ENCODE peak calls at places on chromosome 17, in five cellular contexts. H is neuronal stem cell, V is spleen, U is fibroblast of pulmonary artery, L is prostate gland. C is an unnamed sample.

GRCh38 chr17:55161935-55162555 is 102.7 kb upstream of the HLF start:
- DNase-seq in U (peak; percentile 72), V (no peak), L (no peak), H (no peak), C (peak; percentile 42)

GRCh38 chr17:56289321-56289720 is 136.0 kb downstream of the ANKFN1 start:
- DNase-seq in U (no peak), V (no peak), L (no peak), H (no peak), C (no peak)

GRCh38 chr17:57262557-57262956 is 6.2 kb downstream of the MSI2 start:
- DNase-seq in U (no peak), L (no peak), H (no peak), V (no peak), C (no peak)

GRCh38 chr17:82650723-82651122 is 2.5 kb upstream of the WDR45B start:
- DNase-seq in H (no peak), U (no peak), L (no peak), V (no peak), C (no peak)

GRCh38 chr17:63911657-63912100 is 621 bp upstream of the CSHL1 start:
- DNase-seq in U (peak; percentile 30), V (no peak), H (peak; percentile 39), L (no peak), C (no peak)

GRCh38 chr17:70138309-70138865 is 30.9 kb upstream of the KCNJ2 start:
- DNase-seq in U (peak; percentile 14), H (no peak), L (no peak), V (no peak), C (peak; percentile 84)

GRCh38 chr17:59331929-59332889 is 754 bp downstream of the YPEL2 start:
- DNase-seq in U (peak; percentile 36), V (peak; percentile 91), L (peak; percentile 23), H (peak; percentile 36), C (no peak)

GRCh38 chr17:27342059-27342458 is 48.1 kb downstream of the WSB1 start:
- DNase-seq in H (no peak), L (no peak), V (no peak), U (no peak), C (no peak)

GRCh38 chr17:68085751-68086445 is 50.4 kb downstream of the KPNA2 start:
- DNase-seq in H (no peak), U (no peak), V (no peak), L (no peak), C (no peak)

GRCh38 chr17:72342582-72343527 is 222.0 kb downstream of the SOX9 start:
- DNase-seq in H (no peak), L (no peak), V (no peak), U (peak; percentile 23), C (no peak)

GRCh38 chr17:46732754-46733398 is 85.6 kb downstream of the WNT3 start:
- DNase-seq in L (no peak), H (peak; percentile 89), U (no peak), V (no peak), C (no peak)

GRCh38 chr17:81512560-81512983 is at the start of gene ACTG1:
- DNase-seq in V (peak; percentile 97), U (peak; percentile 94), H (peak; percentile 88), L (peak; percentile 93), C (peak; percentile 72)

GRCh38 chr17:43526886-43527648 is 19.1 kb downstream of the ETV4 start:
- DNase-seq in U (no peak), L (no peak), H (no peak), V (no peak), C (no peak)

GRCh38 chr17:77279448-77280303 is 138.9 kb downstream of the SEC14L1 start:
- DNase-seq in U (peak; percentile 90), V (no peak), L (no peak), H (no peak), C (no peak)

GRCh38 chr17:81254955-81255717 is 16.0 kb downstream of the NDUFAF8 start:
- DNase-seq in V (peak; percentile 86), L (peak; percentile 95), U (peak; percentile 79), H (no peak), C (peak; percentile 54)

GRCh38 chr17:81239714-81240555 is 817 bp downstream of the NDUFAF8 start:
- DNase-seq in V (no peak), U (peak; percentile 23), H (no peak), L (no peak), C (no peak)

GRCh38 chr17:56886288-56886721 is 27.5 kb downstream of the TRIM25 start:
- DNase-seq in H (no peak), L (no peak), V (no peak), U (no peak), C (no peak)

GRCh38 chr17:30378797-30379302 is at the start of gene CPD:
- DNase-seq in U (peak; percentile 95), V (peak; percentile 97), L (peak; percentile 99), H (peak; percentile 96), C (peak; percentile 82)

GRCh38 chr17:79657861-79658810 is 47.3 kb upstream of the RBFOX3 start:
- DNase-seq in H (no peak), V (no peak), U (no peak), L (peak; percentile 5), C (no peak)

GRCh38 chr17:45241315-45242011 is 19.8 kb downstream of the FMNL1 start:
- DNase-seq in U (no peak), H (peak; percentile 51), L (peak; percentile 74), V (no peak), C (no peak)

GRCh38 chr17:58587713-58588117 is 73.3 kb upstream of the MTMR4 start:
- DNase-seq in L (peak; percentile 32), V (peak; percentile 81), U (peak; percentile 50), H (peak; percentile 64), C (no peak)

GRCh38 chr17:14559720-14560119 is 258.8 kb downstream of the HS3ST3B1 start:
- DNase-seq in L (no peak), H (no peak), U (no peak), V (no peak), C (no peak)

GRCh38 chr17:45980855-45981254 is 18.2 kb upstream of the STH start:
- DNase-seq in U (no peak), L (no peak), H (no peak), V (peak; percentile 41), C (no peak)

GRCh38 chr17:57544834-57545463 is 200.2 kb downstream of the CCDC182 start:
- DNase-seq in L (no peak), U (no peak), H (no peak), V (no peak), C (no peak)

GRCh38 chr17:18999911-19000310 is 4.7 kb downstream of the FAM83G start:
- DNase-seq in V (no peak), U (no peak), L (no peak), H (no peak), C (no peak)

GRCh38 chr17:33671493-33671892 is 378.4 kb upstream of the ASIC2 start:
- DNase-seq in H (no peak), U (no peak), L (no peak), V (no peak), C (no peak)

GRCh38 chr17:66508896-66509843 is 206.8 kb downstream of the PRKCA start:
- DNase-seq in L (peak; percentile 91), U (peak; percentile 77), H (no peak), V (no peak), C (peak; percentile 59)

GRCh38 chr17:70437656-70438055 is 268.3 kb downstream of the KCNJ2 start:
- DNase-seq in H (no peak), L (no peak), U (no peak), V (no peak), C (no peak)

GRCh38 chr17:27993161-27993695 is 49.2 kb upstream of the NLK start:
- DNase-seq in U (no peak), L (no peak), V (no peak), H (no peak), C (no peak)

DNA sequence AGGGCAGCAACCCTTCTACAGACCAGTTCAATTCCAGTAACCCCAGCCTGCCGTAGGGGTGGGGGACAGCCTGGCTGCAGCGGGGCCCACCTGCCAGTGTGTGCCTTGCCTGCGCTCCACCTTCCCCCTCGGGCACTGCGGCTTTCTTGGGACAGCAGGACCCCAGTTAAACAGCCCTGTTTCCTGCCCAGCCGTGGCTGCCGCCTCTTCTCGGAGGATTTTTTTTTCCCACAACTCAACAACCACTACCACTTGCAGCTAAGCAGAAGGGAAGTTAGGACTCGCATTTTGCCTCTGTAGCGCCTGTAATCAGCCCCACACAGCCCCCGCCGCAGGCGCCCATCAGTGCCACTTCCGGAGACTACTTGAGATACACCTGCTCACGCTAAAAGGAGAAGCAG is 76.1 kb downstream of the RAI1 start:
- DNase-seq in V (peak; percentile 89), U (no peak), H (no peak), L (no peak), C (no peak)
- H3K4me3 ChIP-seq in V (no peak overlapping the region), U (no peak overlapping the region), H (no peak overlapping the region), L (no peak overlapping the region), C (no peak overlapping the region)

DNA sequence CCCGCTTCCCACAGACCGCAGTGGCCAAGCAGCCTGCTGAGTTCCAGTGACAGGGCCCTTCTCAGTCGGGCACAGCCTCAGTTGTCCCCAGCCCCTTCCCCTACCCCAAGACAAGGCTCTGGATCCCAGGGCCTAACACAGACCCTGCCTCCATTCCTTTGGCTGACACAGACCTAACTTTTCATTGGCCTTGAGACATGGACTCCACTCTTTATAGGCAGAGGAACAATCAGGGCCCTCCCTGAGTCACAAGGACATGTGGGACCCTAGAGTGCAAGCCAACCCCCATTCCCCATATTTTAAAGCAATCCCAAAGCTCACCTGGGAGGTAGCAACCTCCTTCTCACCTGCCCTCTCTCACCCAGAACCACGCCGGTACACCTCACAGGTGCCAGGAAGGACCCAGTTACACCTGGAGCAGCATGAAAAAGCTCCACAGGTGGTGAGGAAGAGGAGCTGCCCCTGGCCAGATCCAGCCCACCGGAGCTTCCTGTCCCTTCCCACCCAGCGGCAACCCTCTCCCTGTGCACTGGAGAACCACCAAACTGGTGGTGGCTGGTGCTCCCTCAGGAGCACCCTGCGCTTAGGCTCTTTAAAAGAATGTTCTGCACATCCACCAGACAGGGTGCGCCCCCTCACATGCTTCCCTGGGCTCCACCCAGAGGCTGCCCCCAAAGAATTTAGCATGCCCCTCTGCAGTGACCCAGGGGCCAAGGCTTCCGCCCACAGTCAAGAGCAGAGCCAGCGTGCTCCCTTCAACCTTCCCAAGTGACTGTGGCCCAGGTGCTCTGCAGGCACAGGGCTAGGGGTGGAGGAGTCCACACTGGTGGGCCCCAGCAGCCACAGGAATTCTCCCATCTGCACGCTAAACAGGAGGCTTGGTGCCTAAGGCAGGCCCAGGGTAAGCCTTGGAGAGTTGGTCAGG is 3.4 kb downstream of the MNT start:
- DNase-seq in U (no peak), V (no peak), L (no peak), H (no peak), C (no peak)
- H3K4me3 ChIP-seq in U (peak overlapping the region; percentile 36), V (peak overlapping the region; percentile 30), L (peak overlapping the region; percentile 19), H (peak overlapping the region; percentile 55), C (peak overlapping the region; percentile 45)

DNA sequence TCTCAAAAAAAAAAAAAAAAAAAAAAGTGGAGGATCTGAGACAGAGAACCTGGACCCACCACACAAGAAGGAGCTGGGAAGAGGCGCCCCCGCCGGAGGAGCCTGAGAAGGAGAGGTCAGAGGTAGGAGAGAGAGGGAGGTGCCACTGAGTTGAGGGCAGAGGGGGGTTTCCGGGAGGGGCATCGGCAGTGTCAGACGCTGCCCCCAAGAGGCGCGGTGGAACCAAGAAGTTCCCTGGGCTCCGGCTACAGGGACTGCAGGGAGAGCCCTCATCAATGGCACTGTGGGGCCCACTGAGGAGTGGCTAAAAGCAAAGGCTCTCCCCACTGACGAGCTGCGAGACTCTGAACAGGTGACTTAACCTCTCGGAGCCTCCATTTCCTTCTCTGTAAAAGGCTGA is 4.2 kb downstream of the CCDC42 start:
- DNase-seq in U (no peak), L (no peak), H (no peak), V (peak; percentile 86), C (no peak)
- H3K4me3 ChIP-seq in U (no peak overlapping the region), L (no peak overlapping the region), H (no peak overlapping the region), V (peak overlapping the region; percentile 19), C (no peak overlapping the region)

DNA sequence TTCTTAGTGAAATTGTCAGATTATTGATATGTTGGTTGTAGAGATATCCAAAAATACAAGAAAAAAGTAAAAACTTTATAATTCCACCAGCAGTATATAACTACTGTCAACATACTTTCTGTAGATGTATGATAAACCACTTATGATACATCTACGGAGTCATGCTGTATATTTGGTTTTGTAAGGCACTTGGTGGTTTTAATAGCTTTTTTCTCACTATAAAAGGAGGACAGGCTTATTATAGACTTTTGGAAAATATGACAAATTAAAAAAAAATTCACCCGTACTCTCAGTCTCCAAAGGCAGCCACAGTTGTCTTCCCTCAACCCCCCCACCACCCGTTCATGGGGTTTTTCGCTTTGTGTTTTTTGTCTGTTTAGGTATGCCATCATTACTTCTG is 14.8 kb downstream of the RAI1 start:
- DNase-seq in L (no peak), V (no peak), U (no peak), H (no peak), C (no peak)
- H3K4me3 ChIP-seq in L (no peak overlapping the region), V (no peak overlapping the region), U (no peak overlapping the region), H (no peak overlapping the region), C (no peak overlapping the region)

C was measured in AG04450.